ENCODE peak calls at places on chromosome 13, in ten cellular contexts. D is lung microvascular endothelial cell, J is NCI-H146, W is T1000, S is fibroblast of pulmonary artery, R is neural crest cell, E is AG04449, Y is T-helper 2 cell, T is cardiac muscle cell, I is NCI-H1092. Z is an unnamed sample.

GRCh38 chr13:29436291-29436690 is 159.2 kb downstream of the SLC7A1 start:
- DNase-seq in Y (no peak), I (no peak), W (no peak), E (peak; percentile 52), J (no peak), S (peak; percentile 56), D (no peak), T (no peak), R (no peak), Z (no peak)

GRCh38 chr13:80382576-80382975 is 41.6 kb upstream of the SPRY2 start:
- DNase-seq in W (no peak), T (no peak), E (no peak), D (no peak), S (no peak), J (peak; percentile 58), I (peak; percentile 62), Y (no peak), R (no peak), Z (no peak)

GRCh38 chr13:20363604-20364003 is 131.5 kb upstream of the GJB6 start:
- DNase-seq in E (no peak), I (no peak), D (peak; percentile 30), T (no peak), S (peak; percentile 10), R (no peak), W (no peak), J (peak; percentile 1), Y (no peak), Z (no peak)

GRCh38 chr13:59452189-59452588 is 711.5 kb downstream of the DIAPH3 start:
- DNase-seq in D (no peak), T (no peak), I (peak; percentile 50), R (no peak), E (no peak), S (no peak), W (no peak), Y (no peak), J (peak; percentile 91), Z (no peak)

GRCh38 chr13:99442273-99442895 is 58.9 kb upstream of the TM9SF2 start:
- DNase-seq in D (peak; percentile 70), W (no peak), J (peak; percentile 37), I (peak; percentile 46), Y (peak; percentile 66), R (peak; percentile 53), S (peak; percentile 67), E (no peak), T (peak; percentile 67), Z (peak; percentile 40)

GRCh38 chr13:39036212-39036611 is 1.7 kb downstream of the PROSER1 start:
- DNase-seq in D (peak; percentile 39), E (no peak), I (no peak), J (peak; percentile 46), Y (peak; percentile 57), R (no peak), T (peak; percentile 24), S (peak; percentile 44), W (no peak), Z (no peak)

GRCh38 chr13:41562083-41562482 is 104.7 kb downstream of the RGCC start:
- DNase-seq in J (no peak), E (no peak), I (no peak), T (no peak), W (peak; percentile 2), Y (no peak), D (peak; percentile 14), S (peak; percentile 82), R (no peak), Z (no peak)

GRCh38 chr13:77329133-77330008 is 2.5 kb upstream of the MYCBP2 start:
- DNase-seq in R (peak; percentile 64), J (peak; percentile 94), W (peak; percentile 52), E (peak; percentile 82), S (peak; percentile 97), T (peak; percentile 91), D (peak; percentile 96), I (peak; percentile 97), Y (peak; percentile 100), Z (peak; percentile 88)

GRCh38 chr13:113668491-113668971 is 1.5 kb downstream of the GRK1 start:
- DNase-seq in Y (no peak), R (no peak), T (no peak), D (no peak), W (no peak), I (no peak), S (no peak), J (no peak), E (no peak), Z (no peak)

Z was measured in prostate gland.